ENCODE peak calls at places on chromosome 10, in four cellular contexts. A is NCI-H2171 treated with DMSO at 0.1 percent for 48 hours; J is fibroblast of the conjunctiva; Z is stimulated activated CD4-positive, alpha-beta T cell treated with anti-CD3 and anti-CD28 coated beads, Interleukin-1b, Interleukin-23, amount 100 ng/mL, for 1 hour. R is an unnamed sample.

GRCh38 chr10:91974960-91975359 is 51.4 kb downstream of the BTAF1 start:
- DNase-seq in Z (no peak), A (no peak), J (peak), R (no peak)

GRCh38 chr10:92126100-92126650 is 164.7 kb downstream of the CPEB3 start:
- DNase-seq in J (no peak), A (no peak), Z (no peak), R (no peak)

GRCh38 chr10:98294270-98294627 is 26.3 kb upstream of the LOXL4 start:
- DNase-seq in J (no peak), Z (no peak), A (no peak), R (no peak)

GRCh38 chr10:22442063-22442462 is 96.8 kb downstream of the SPAG6 start:
- DNase-seq in Z (no peak), J (no peak), A (no peak), R (no peak)

GRCh38 chr10:79502561-79503309 is 9.6 kb upstream of the EIF5AL1 start:
- DNase-seq in A (no peak), J (no peak), Z (no peak), R (no peak)

GRCh38 chr10:46255696-46256355 is 31.0 kb upstream of the ANTXRL start:
- DNase-seq in J (no peak), Z (peak), A (peak), R (peak)

GRCh38 chr10:75197906-75198305 is 12.7 kb upstream of the VDAC2 start:
- DNase-seq in A (no peak), J (no peak), Z (no peak), R (no peak)

GRCh38 chr10:43598447-43598846 is 7.8 kb upstream of the ZNF485 start:
- DNase-seq in Z (no peak), A (no peak), J (no peak), R (no peak)

GRCh38 chr10:95303535-95303934 is 12.7 kb upstream of the PDLIM1 start:
- DNase-seq in Z (no peak), J (no peak), A (peak), R (no peak)

GRCh38 chr10:113329121-113329596 is 223.7 kb upstream of the HABP2 start:
- DNase-seq in A (no peak), Z (no peak), J (peak), R (no peak)

GRCh38 chr10:89203237-89203636 is 3.9 kb downstream of the CH25H start:
- DNase-seq in J (no peak), Z (no peak), A (no peak), R (no peak)

GRCh38 chr10:124476043-124476725 is 14.6 kb downstream of the LHPP start:
- DNase-seq in J (no peak), A (no peak), Z (no peak), R (no peak)

GRCh38 chr10:11560076-11560709 is 51.3 kb downstream of the USP6NL start:
- DNase-seq in A (no peak), Z (no peak), J (no peak), R (no peak)

GRCh38 chr10:114363745-114364460 is 40.4 kb downstream of the AFAP1L2 start:
- DNase-seq in Z (no peak), J (no peak), A (no peak), R (no peak)

GRCh38 chr10:91210435-91210834 is 10.0 kb upstream of the PCGF5 start:
- DNase-seq in Z (no peak), A (peak), J (no peak), R (no peak)

GRCh38 chr10:36263871-36264270 is 621.8 kb upstream of the FZD8 start:
- DNase-seq in J (no peak), A (no peak), Z (no peak), R (no peak)

GRCh38 chr10:28984431-28984830 is 304.4 kb upstream of the LYZL1 start:
- DNase-seq in J (peak), Z (no peak), A (no peak), R (no peak)

GRCh38 chr10:61284222-61284890 is 168.8 kb downstream of the TMEM26 start:
- DNase-seq in Z (no peak), A (peak), J (peak), R (no peak)

GRCh38 chr10:101710064-101710695 is 15.2 kb upstream of the FBXW4 start:
- DNase-seq in A (no peak), Z (no peak), J (no peak), R (no peak)

GRCh38 chr10:87640043-87640442 is 19.6 kb upstream of the PAPSS2 start:
- DNase-seq in Z (no peak), A (no peak), J (no peak), R (no peak)

GRCh38 chr10:100520811-100521210 is 1.1 kb upstream of the SEC31B start:
- DNase-seq in A (no peak), Z (no peak), J (no peak), R (no peak)

GRCh38 chr10:74244097-74244685 is 93.2 kb downstream of the ADK start:
- DNase-seq in A (peak), Z (no peak), J (peak), R (peak)

GRCh38 chr10:112873541-112873940 is 76.5 kb upstream of the TCF7L2 start:
- DNase-seq in A (no peak), J (no peak), Z (no peak), R (no peak)

GRCh38 chr10:58385784-58386112 is 538 bp downstream of the TFAM start:
- DNase-seq in J (no peak), Z (no peak), A (peak), R (no peak)

GRCh38 chr10:71234970-71235681 is 22.8 kb downstream of the UNC5B start:
- DNase-seq in A (no peak), Z (no peak), J (no peak), R (no peak)

GRCh38 chr10:93894516-93895378 is 969 bp downstream of the SLC35G1 start:
- DNase-seq in J (no peak), A (no peak), Z (no peak), R (no peak)

GRCh38 chr10:81831060-81831459 is 43.9 kb upstream of the NRG3 start:
- DNase-seq in J (no peak), Z (no peak), A (no peak), R (no peak)

GRCh38 chr10:79286318-79286951 is 60.8 kb upstream of the PPIF start:
- DNase-seq in J (no peak), Z (peak), A (peak), R (peak)

GRCh38 chr10:56139405-56139804 is 221.7 kb downstream of the ZWINT start:
- DNase-seq in A (no peak), Z (no peak), J (no peak), R (no peak)

GRCh38 chr10:59234814-59235429 is 58.5 kb downstream of the PHYHIPL start:
- DNase-seq in Z (no peak), J (peak), A (peak), R (peak)

GRCh38 chr10:123016228-123016627 is 7.4 kb downstream of the ACADSB start:
- DNase-seq in J (no peak), Z (no peak), A (no peak), R (no peak)

R was measured in CD4-positive, CD25-positive, alpha-beta regulatory T cell.